ENCODE peak calls at places on chromosomes 13 and 19, in nine cellular contexts. D is thoracic aorta; Y is endodermal cell; F is CD4-positive, alpha-beta memory T cell; K is stomach; M is fibroblast of lung; B is posterior cingulate gyrus; S is activated CD8-positive, alpha-beta memory T cell treated with anti-CD3 and anti-CD28 coated beads for 1 hour; Q is EH. W is an unnamed sample.

GRCh38 chr19:55210120-55210493 is 806 bp upstream of the PTPRH start:
- DNase-seq in D (no peak), Y (no peak), F (no peak), K (peak), M (peak), B (no peak), S (no peak), Q (peak), W (peak)

GRCh38 chr19:15200575-15201364 is at the start of gene NOTCH3:
- DNase-seq in D (no peak), Y (peak), F (no peak), K (no peak), M (no peak), B (no peak), S (no peak), Q (peak), W (peak)

GRCh38 chr13:36888645-36889044 is 31.4 kb downstream of the SMAD9 start:
- DNase-seq in D (no peak), Y (no peak), F (no peak), K (no peak), M (no peak), B (no peak), S (no peak), Q (no peak), W (no peak)

GRCh38 chr19:50434525-50434924 is 1.8 kb downstream of the MYBPC2 start:
- DNase-seq in D (no peak), Y (peak), F (no peak), K (no peak), M (no peak), B (no peak), S (no peak), Q (no peak), W (no peak)

GRCh38 chr13:78806457-78806856 is 147.5 kb upstream of the OBI1 start:
- DNase-seq in D (no peak), Y (no peak), F (no peak), K (no peak), M (no peak), B (no peak), S (no peak), Q (no peak), W (no peak)

GRCh38 chr19:7729211-7729610 is 2.7 kb downstream of the CLEC4G start:
- DNase-seq in D (no peak), Y (peak), F (no peak), K (no peak), M (no peak), B (no peak), S (no peak), Q (no peak), W (no peak)

GRCh38 chr19:28917661-28918060 is 295.3 kb downstream of the UQCRFS1 start:
- DNase-seq in D (no peak), Y (no peak), F (no peak), K (no peak), M (no peak), B (no peak), S (no peak), Q (no peak), W (no peak)

GRCh38 chr19:55447421-55448174 is 4.5 kb upstream of the SHISA7 start:
- DNase-seq in D (no peak), Y (no peak), F (peak), K (no peak), M (peak), B (peak), S (no peak), Q (peak), W (peak)

GRCh38 chr19:10946964-10947657 is 13.7 kb upstream of the SMARCA4 start:
- DNase-seq in D (no peak), Y (no peak), F (no peak), K (no peak), M (peak), B (no peak), S (no peak), Q (peak), W (no peak)

GRCh38 chr19:23482829-23483228 is 87.6 kb upstream of the ZNF91 start:
- DNase-seq in D (no peak), Y (no peak), F (no peak), K (no peak), M (no peak), B (no peak), S (no peak), Q (no peak), W (no peak)

GRCh38 chr19:49844138-49844740 is 6.7 kb upstream of the PTOV1 start:
- DNase-seq in D (no peak), Y (no peak), F (no peak), K (no peak), M (no peak), B (no peak), S (no peak), Q (no peak), W (no peak)

GRCh38 chr13:113420833-113421600 is 32.3 kb downstream of the ADPRHL1 start:
- DNase-seq in D (no peak), Y (no peak), F (no peak), K (no peak), M (no peak), B (peak), S (no peak), Q (no peak), W (peak)

GRCh38 chr13:75481176-75482069 is 546 bp downstream of the TBC1D4 start:
- DNase-seq in D (no peak), Y (peak), F (no peak), K (peak), M (peak), B (peak), S (no peak), Q (peak), W (peak)

GRCh38 chr19:50020481-50020880 is 4.7 kb downstream of the VRK3 start:
- DNase-seq in D (no peak), Y (no peak), F (no peak), K (no peak), M (no peak), B (no peak), S (no peak), Q (no peak), W (no peak)

GRCh38 chr13:49124693-49125304 is 95.3 kb upstream of the MLNR start:
- DNase-seq in D (no peak), Y (no peak), F (no peak), K (no peak), M (no peak), B (no peak), S (no peak), Q (no peak), W (no peak)

GRCh38 chr13:90623318-90624011 is 724.0 kb upstream of the MIR17HG start:
- DNase-seq in D (no peak), Y (no peak), F (no peak), K (no peak), M (no peak), B (no peak), S (no peak), Q (no peak), W (no peak)

GRCh38 chr13:111251646-111252448 is 68.6 kb upstream of the TEX29 start:
- DNase-seq in D (no peak), Y (no peak), F (no peak), K (no peak), M (no peak), B (no peak), S (no peak), Q (peak), W (no peak)

GRCh38 chr19:1146418-1146711 is 27.7 kb downstream of the SBNO2 start:
- DNase-seq in D (no peak), Y (no peak), F (no peak), K (no peak), M (no peak), B (no peak), S (no peak), Q (no peak), W (no peak)

GRCh38 chr13:106348032-106348431 is 187.4 kb downstream of the EFNB2 start:
- DNase-seq in D (no peak), Y (peak), F (no peak), K (no peak), M (peak), B (no peak), S (no peak), Q (peak), W (no peak)

GRCh38 chr13:33740134-33740538 is 77.8 kb upstream of the RFC3 start:
- DNase-seq in D (no peak), Y (no peak), F (no peak), K (no peak), M (peak), B (no peak), S (no peak), Q (peak), W (no peak)

GRCh38 chr19:38285567-38285966 is 18.5 kb upstream of the C19orf33 start:
- DNase-seq in D (no peak), Y (no peak), F (no peak), K (no peak), M (peak), B (no peak), S (no peak), Q (peak), W (no peak)

GRCh38 chr13:42334329-42334706 is 62.4 kb downstream of the AKAP11 start:
- DNase-seq in D (no peak), Y (peak), F (no peak), K (no peak), M (no peak), B (no peak), S (no peak), Q (no peak), W (no peak)

GRCh38 chr19:36214388-36215275 is at the start of the genes ZNF146 and ZNF565:
- DNase-seq in D (peak), Y (peak), F (peak), K (peak), M (peak), B (peak), S (peak), Q (peak), W (peak)

GRCh38 chr19:17183858-17184271 is 31.3 kb upstream of the USE1 start:
- DNase-seq in D (no peak), Y (no peak), F (no peak), K (no peak), M (no peak), B (no peak), S (no peak), Q (no peak), W (no peak)

GRCh38 chr19:49362048-49362925 is at the start of gene TEAD2:
- DNase-seq in D (no peak), Y (peak), F (no peak), K (peak), M (peak), B (peak), S (no peak), Q (peak), W (peak)

GRCh38 chr13:32530841-32531253 is 7.7 kb downstream of the N4BP2L2 start:
- DNase-seq in D (no peak), Y (no peak), F (no peak), K (no peak), M (peak), B (no peak), S (no peak), Q (peak), W (peak)

GRCh38 chr19:38057954-38058690 is 151.1 kb downstream of the SIPA1L3 start:
- DNase-seq in D (no peak), Y (peak), F (no peak), K (peak), M (no peak), B (no peak), S (no peak), Q (no peak), W (no peak)

GRCh38 chr13:50798923-50799322 is 44.6 kb downstream of the DLEU7 start:
- DNase-seq in D (no peak), Y (no peak), F (no peak), K (no peak), M (no peak), B (no peak), S (no peak), Q (peak), W (no peak)

GRCh38 chr19:40191836-40192646 is 815 bp downstream of the MAP3K10 start:
- DNase-seq in D (no peak), Y (peak), F (no peak), K (no peak), M (peak), B (peak), S (no peak), Q (peak), W (peak)

GRCh38 chr13:51953347-51953746 is 57.9 kb downstream of the ATP7B start:
- DNase-seq in D (no peak), Y (no peak), F (no peak), K (no peak), M (no peak), B (no peak), S (no peak), Q (no peak), W (no peak)

GRCh38 chr19:34577531-34578101 is 96.1 kb downstream of the WTIP start:
- DNase-seq in D (no peak), Y (peak), F (no peak), K (no peak), M (no peak), B (peak), S (no peak), Q (no peak), W (no peak)

GRCh38 chr19:41792513-41793413 is 3.6 kb upstream of the CEACAM3 start:
- DNase-seq in D (no peak), Y (peak), F (no peak), K (peak), M (peak), B (no peak), S (no peak), Q (peak), W (peak)

GRCh38 chr13:30305456-30305855 is 1.9 kb downstream of the KATNAL1 start:
- DNase-seq in D (no peak), Y (no peak), F (no peak), K (no peak), M (no peak), B (no peak), S (no peak), Q (no peak), W (no peak)